ENCODE peak calls at places on chromosomes 2 and 18, in four cellular contexts. H is HepG2, P is H1, I is GM12878. K is an unnamed sample.

GRCh38 chr18:22465859-22466602 is 48.3 kb upstream of the CTAGE1 start:
- DNase-seq in P (no peak), H (peak; percentile 70), I (no peak), K (no peak)

GRCh38 chr2:114526856-114527255 is 84.4 kb downstream of the DPP10 start:
- DNase-seq in I (no peak), H (no peak), P (no peak), K (no peak)

GRCh38 chr2:20145497-20146193 is 79.3 kb downstream of the SDC1 start:
- DNase-seq in I (peak; percentile 68), P (no peak), H (no peak), K (no peak)

GRCh38 chr2:189018636-189019035 is 44.5 kb downstream of the COL3A1 start:
- DNase-seq in I (no peak), P (no peak), H (no peak), K (no peak)

GRCh38 chr2:64354857-64355680 is 98.9 kb upstream of the LGALSL start:
- DNase-seq in H (no peak), I (no peak), P (no peak), K (no peak)

GRCh38 chr18:79645291-79645983 is 34.2 kb upstream of the CTDP1 start:
- DNase-seq in H (no peak), I (no peak), P (no peak), K (no peak)

GRCh38 chr2:108534577-108535379 is 508 bp downstream of the LIMS1 start:
- DNase-seq in I (no peak), P (no peak), H (peak; percentile 43), K (no peak)

GRCh38 chr2:21148718-21149117 is 24.9 kb downstream of the TDRD15 start:
- DNase-seq in H (no peak), I (no peak), P (no peak), K (no peak)

GRCh38 chr2:215711484-215712034 is 275.7 kb upstream of the FN1 start:
- DNase-seq in P (no peak), I (no peak), H (peak; percentile 72), K (peak; percentile 5)

GRCh38 chr18:76619342-76620315 is 124.6 kb upstream of the ZNF516 start:
- DNase-seq in I (no peak), P (no peak), H (no peak), K (no peak)

GRCh38 chr2:240386321-240386720 is 49.1 kb upstream of the GPC1 start:
- DNase-seq in H (no peak), I (no peak), P (no peak), K (no peak)

GRCh38 chr2:190646780-190647626 is 1.9 kb upstream of the NAB1 start:
- DNase-seq in P (no peak), H (no peak), I (no peak), K (no peak)

GRCh38 chr2:7145707-7146106 is 228.5 kb downstream of the RNF144A start:
- DNase-seq in P (no peak), H (no peak), I (no peak), K (no peak)

GRCh38 chr18:32201936-32202335 is 12.1 kb downstream of the MEP1B start:
- DNase-seq in P (no peak), H (no peak), I (no peak), K (no peak)
- TF ChIP-seq SUZ12 in P (no peak), H (no peak), I (no peak), K (no peak)

DNA sequence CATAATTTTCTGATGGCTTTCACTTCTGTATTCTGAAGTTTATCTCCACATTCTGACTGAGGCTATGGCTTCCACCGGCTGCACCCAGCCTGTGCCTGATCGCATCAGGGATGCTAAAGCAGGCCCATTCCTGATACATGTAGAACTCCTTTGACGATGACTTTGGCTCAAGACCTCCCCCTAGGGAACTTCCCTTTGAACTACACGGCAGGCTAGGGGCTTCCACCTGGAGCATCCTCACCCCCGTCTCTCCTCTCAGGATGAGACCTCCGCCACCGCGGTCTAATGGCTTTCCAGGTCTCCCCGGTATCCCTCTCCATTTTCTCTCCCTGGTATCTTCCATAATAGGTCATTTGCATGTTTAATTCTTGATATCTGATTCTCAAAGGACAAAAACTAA is 214.9 kb upstream of the CHST9 start:
- DNase-seq in H (no peak), P (peak; percentile 57), I (no peak), K (no peak)
- H3K9ac ChIP-seq in H (no peak overlapping the region), P (no peak overlapping the region), I (no peak overlapping the region), K (no peak overlapping the region)

GRCh38 chr2:46278952-46279351 is 18.3 kb upstream of the EPAS1 start:
- DNase-seq in H (no peak), I (no peak), P (no peak), K (no peak)

GRCh38 chr2:46276652-46277051 is 20.6 kb upstream of the EPAS1 start:
- DNase-seq in I (no peak), H (no peak), P (no peak), K (no peak)

GRCh38 chr2:46275995-46276394 is 21.2 kb upstream of the EPAS1 start:
- DNase-seq in H (no peak), P (no peak), I (no peak), K (no peak)

GRCh38 chr2:46273919-46274318 is 23.3 kb upstream of the EPAS1 start:
- DNase-seq in I (no peak), P (no peak), H (no peak), K (no peak)

GRCh38 chr2:46277470-46278190 is 19.6 kb upstream of the EPAS1 start:
- DNase-seq in I (no peak), H (peak; percentile 35), P (no peak), K (no peak)
- TF ChIP-seq SUZ12 in I (no peak), H (no peak), P (no peak), K (no peak)

GRCh38 chr2:11102466-11102865 is 52.8 kb upstream of the SLC66A3 start:
- DNase-seq in P (no peak), H (no peak), I (no peak), K (no peak)
- H3K9ac ChIP-seq in P (no peak overlapping the region), H (no peak overlapping the region), I (no peak overlapping the region), K (no peak overlapping the region)

DNA sequence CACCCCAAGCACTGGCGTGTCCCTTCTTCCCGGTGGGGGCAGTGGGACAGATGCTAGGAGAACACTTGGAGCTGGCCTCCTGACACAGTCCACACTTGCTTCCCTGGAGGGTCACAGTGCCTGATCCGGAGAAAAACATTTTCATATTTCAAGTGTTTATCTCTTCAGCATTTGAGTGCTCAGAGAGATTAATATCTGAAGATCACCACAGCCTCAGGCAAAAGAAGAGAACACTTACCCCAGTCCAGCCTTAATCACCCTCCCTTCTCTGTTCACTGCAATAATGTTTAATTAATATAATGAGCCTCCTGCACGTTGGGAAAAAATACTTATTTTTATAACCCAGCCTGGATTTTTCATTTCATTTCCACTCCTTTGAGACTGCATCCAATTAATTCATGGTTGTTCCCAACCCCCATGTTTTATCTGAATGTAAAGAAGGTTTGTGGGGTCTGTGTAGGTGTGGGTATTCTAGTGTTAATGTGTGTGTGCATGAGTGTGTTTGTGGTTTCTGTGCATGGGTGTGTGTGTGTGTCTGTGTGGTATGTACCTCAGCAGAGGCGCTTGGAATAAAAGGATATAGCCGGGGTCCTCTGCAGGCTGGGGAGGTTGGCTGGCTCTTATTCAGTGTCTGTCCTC is 72.1 kb downstream of the NRP2 start:
- DNase-seq in I (no peak), H (no peak), P (no peak), K (no peak)
- TF ChIP-seq SUZ12 in I (no peak), H (no peak), P (no peak), K (no peak)

GRCh38 chr2:137943948-137944347 is 20.3 kb upstream of the HNMT start:
- DNase-seq in H (no peak), P (no peak), I (no peak), K (no peak)
- H3K9ac ChIP-seq in H (peak overlapping the region; percentile 83), P (no peak overlapping the region), I (no peak overlapping the region), K (no peak overlapping the region)

GRCh38 chr2:174846941-174847938 is 83.0 kb upstream of the CHRNA1 start:
- DNase-seq in P (no peak), I (no peak), H (no peak), K (peak; percentile 15)
- TF ChIP-seq SUZ12 in P (no peak), I (no peak), H (no peak), K (no peak)

DNA sequence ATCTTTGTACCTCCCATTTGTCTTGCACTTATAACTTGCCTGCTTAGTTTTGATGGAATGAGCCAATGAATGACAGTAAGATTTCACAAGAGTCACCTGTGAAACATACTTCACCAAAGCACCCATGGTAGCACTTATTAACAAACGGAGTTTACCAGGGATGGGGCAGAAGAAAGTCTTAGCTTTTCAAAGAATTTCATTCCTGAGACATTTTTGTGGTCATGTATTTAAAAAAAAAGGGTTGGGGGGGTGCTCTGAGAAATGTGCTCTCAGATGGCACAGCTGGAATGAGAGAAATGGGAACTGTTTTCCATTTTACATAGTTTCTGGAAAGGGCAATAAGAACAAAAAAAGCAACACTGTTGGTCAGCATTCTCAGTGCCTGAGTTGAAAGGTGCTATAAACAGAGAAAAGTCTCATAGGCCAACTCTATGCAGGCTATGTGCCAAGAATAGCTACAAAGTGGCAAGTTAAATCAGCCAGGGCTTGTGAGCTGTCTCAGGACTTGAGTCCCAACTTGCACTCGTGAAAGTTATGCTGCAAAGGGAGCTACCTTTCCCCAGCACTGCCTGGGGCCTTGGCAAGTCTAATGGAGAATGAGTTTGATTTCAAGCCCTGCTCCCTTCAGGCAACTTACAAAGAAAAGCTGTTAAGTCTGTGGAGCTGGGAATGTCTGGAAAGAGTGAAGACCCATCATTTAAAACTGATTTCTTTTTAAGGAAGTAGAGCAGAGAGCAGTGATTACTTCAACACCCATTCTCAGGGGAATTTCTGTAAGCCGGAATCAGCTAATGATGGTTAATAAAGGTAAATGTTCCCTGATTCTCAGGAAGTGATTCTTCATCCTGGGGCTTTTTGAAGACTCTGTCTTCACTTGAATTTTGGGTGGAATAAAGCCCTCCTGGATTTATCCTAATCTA is 170.6 kb downstream of the SLC8A1 start:
- DNase-seq in I (peak; percentile 19), P (no peak), H (no peak), K (no peak)
- H3K9ac ChIP-seq in I (no peak overlapping the region), P (no peak overlapping the region), H (no peak overlapping the region), K (no peak overlapping the region)